ENCODE peak calls at places on chromosomes 6 and 20, in six cellular contexts. Z is psoas muscle; M is sigmoid colon; U is A549; Y is effector memory CD4-positive, alpha-beta T cell; C is CD8-positive, alpha-beta memory T cell. E is an unnamed sample.
A peak's percentile ranks its signal among the peaks of the same experiment; 100 is the strongest.

GRCh38 chr6:85464722-85465150 is 14.9 kb downstream of the NT5E start:
- DNase-seq in Z (no peak), M (no peak), U (peak; percentile 54), Y (no peak), C (no peak), E (no peak)

GRCh38 chr6:148388477-148388876 is 45.8 kb downstream of the SASH1 start:
- DNase-seq in Z (no peak), M (no peak), U (no peak), Y (no peak), C (no peak), E (no peak)

GRCh38 chr20:46638367-46639274 is 12.6 kb downstream of the SLC13A3 start:
- DNase-seq in Z (no peak), M (no peak), U (no peak), Y (no peak), C (no peak), E (no peak)

GRCh38 chr6:143936347-143936746 is 71.7 kb downstream of the PLAGL1 start:
- DNase-seq in Z (no peak), M (no peak), U (no peak), Y (no peak), C (no peak), E (no peak)

GRCh38 chr6:40532349-40533028 is 54.7 kb downstream of the LRFN2 start:
- DNase-seq in Z (no peak), M (no peak), U (no peak), Y (no peak), C (no peak), E (no peak)

GRCh38 chr20:14622796-14623195 is 285.4 kb upstream of the FLRT3 start:
- DNase-seq in Z (no peak), M (no peak), U (peak; percentile 77), Y (no peak), C (no peak), E (no peak)

GRCh38 chr20:56422131-56422823 is 10.2 kb downstream of the CASS4 start:
- DNase-seq in Z (no peak), M (no peak), U (peak; percentile 21), Y (no peak), C (no peak), E (no peak)

GRCh38 chr6:125219451-125219942 is 65.9 kb downstream of the TPD52L1 start:
- DNase-seq in Z (no peak), M (no peak), U (no peak), Y (no peak), C (no peak), E (no peak)

GRCh38 chr20:62053465-62054196 is 12.1 kb downstream of the TAF4 start:
- DNase-seq in Z (no peak), M (no peak), U (no peak), Y (no peak), C (no peak), E (no peak)

GRCh38 chr20:46568570-46569129 is 18.2 kb upstream of the OCSTAMP start:
- DNase-seq in Z (peak; percentile 78), M (peak; percentile 93), U (no peak), Y (no peak), C (no peak), E (peak; percentile 15)

GRCh38 chr6:148140772-148141557 is 201.7 kb upstream of the SASH1 start:
- DNase-seq in Z (no peak), M (no peak), U (peak; percentile 76), Y (no peak), C (no peak), E (no peak)

GRCh38 chr20:61933951-61934715 is 131.5 kb downstream of the TAF4 start:
- DNase-seq in Z (no peak), M (peak; percentile 40), U (no peak), Y (no peak), C (no peak), E (peak; percentile 5)

GRCh38 chr6:10722820-10723651 is at the start of gene TMEM14C:
- DNase-seq in Z (peak; percentile 100), M (peak; percentile 100), U (peak; percentile 97), Y (peak; percentile 72), C (peak; percentile 63), E (peak; percentile 99)

GRCh38 chr6:143762126-143762525 is 81.0 kb upstream of the LTV1 start:
- DNase-seq in Z (no peak), M (no peak), U (no peak), Y (no peak), C (no peak), E (no peak)

GRCh38 chr20:49610701-49611538 is 43.0 kb upstream of the PTGIS start:
- DNase-seq in Z (peak; percentile 80), M (peak; percentile 87), U (peak; percentile 92), Y (peak; percentile 53), C (peak; percentile 64), E (peak; percentile 82)

GRCh38 chr20:63497946-63498935 is 642 bp downstream of the EEF1A2 start:
- DNase-seq in Z (peak; percentile 82), M (peak; percentile 66), U (peak; percentile 62), Y (no peak), C (no peak), E (peak; percentile 89)

GRCh38 chr6:4460595-4461475 is 315.4 kb upstream of the CDYL start:
- DNase-seq in Z (peak; percentile 78), M (peak; percentile 96), U (no peak), Y (no peak), C (no peak), E (peak; percentile 77)

GRCh38 chr6:150002710-150003109 is 22.6 kb downstream of the RAET1L start:
- DNase-seq in Z (no peak), M (no peak), U (no peak), Y (no peak), C (no peak), E (no peak)

GRCh38 chr6:4973415-4973814 is 30.4 kb downstream of the RPP40 start:
- DNase-seq in Z (no peak), M (no peak), U (no peak), Y (no peak), C (no peak), E (no peak)

GRCh38 chr6:108735991-108736345 is 112.3 kb upstream of the ARMC2 start:
- DNase-seq in Z (no peak), M (no peak), U (no peak), Y (no peak), C (no peak), E (no peak)

GRCh38 chr6:82144852-82145332 is 102.7 kb downstream of the IBTK start:
- DNase-seq in Z (peak; percentile 32), M (no peak), U (peak; percentile 76), Y (no peak), C (no peak), E (peak; percentile 48)

GRCh38 chr6:148854086-148854485 is 107.3 kb downstream of the UST start:
- DNase-seq in Z (no peak), M (no peak), U (no peak), Y (no peak), C (no peak), E (no peak)

GRCh38 chr6:143236151-143236788 is 175.6 kb downstream of the AIG1 start:
- DNase-seq in Z (peak; percentile 63), M (no peak), U (peak; percentile 1), Y (no peak), C (no peak), E (peak; percentile 52)

GRCh38 chr6:35047265-35048011 is 93.7 kb downstream of the TCP11 start:
- DNase-seq in Z (no peak), M (peak; percentile 71), U (no peak), Y (no peak), C (no peak), E (no peak)

DNA sequence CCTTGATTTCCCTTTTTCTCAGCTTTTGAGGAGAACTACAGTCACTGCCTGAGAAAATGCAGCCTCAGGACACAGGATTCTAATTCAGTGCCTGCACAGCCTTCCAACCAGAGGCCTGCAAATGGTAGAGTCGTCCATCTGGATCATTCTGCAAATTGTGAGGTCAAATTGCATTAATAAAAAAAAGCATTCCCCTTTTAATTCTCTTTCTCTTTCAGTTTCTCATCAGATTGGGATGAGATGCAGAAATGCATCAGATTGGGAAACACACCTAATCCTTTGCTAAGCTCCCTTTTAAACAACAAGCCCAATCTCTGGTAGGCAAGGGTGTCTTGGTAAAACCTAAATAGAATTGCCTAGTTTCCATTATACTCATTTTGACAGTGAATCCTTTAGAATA is 838.8 kb downstream of the MAFB start:
- DNase-seq in Z (no peak), M (no peak), U (no peak), Y (no peak), C (no peak), E (no peak)
- H3K27ac ChIP-seq in Z (no peak overlapping the region), M (peak overlapping the region; percentile 34), U (no peak overlapping the region), Y (no peak overlapping the region), C (no peak overlapping the region), E (no peak overlapping the region)

DNA sequence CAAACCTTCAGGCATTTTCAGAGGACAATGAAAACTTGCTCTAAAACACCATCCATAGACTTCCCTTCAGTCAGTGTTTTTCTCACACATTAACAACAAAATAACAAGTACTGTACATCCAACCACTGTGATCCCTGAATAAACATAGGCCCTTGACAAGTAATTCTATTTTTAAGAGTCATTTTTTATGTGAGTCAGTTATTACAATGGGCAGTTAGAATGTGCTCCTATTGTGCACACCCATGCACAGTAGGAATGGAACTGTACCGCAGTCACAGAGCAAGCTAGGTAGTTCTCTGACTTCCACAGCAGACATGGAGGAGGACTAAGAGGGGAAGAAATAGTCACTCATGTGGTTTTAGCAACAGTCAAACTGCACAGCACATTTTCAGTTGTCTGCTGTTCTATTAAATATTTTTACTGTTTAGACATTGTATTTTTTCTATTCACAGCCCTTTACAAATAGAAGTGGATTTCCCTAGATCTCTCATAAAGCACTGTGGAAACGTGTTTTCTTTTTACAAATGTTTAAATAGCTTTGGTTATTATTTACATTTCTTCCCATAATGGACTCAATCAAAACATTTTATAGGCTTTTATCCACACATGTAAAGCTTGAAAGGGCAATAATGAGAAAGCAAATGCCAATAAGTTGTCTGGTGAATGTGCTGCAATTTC is 100.4 kb downstream of the JAG1 start:
- DNase-seq in Z (no peak), M (no peak), U (no peak), Y (no peak), C (no peak), E (no peak)
- H3K4me1 ChIP-seq in Z (no peaks in the 10 kb centered on the region), M (no peaks in the 10 kb centered on the region), U (peaks cover 14% of the 10 kb centered on the region), Y (no peaks in the 10 kb centered on the region), C (no peaks in the 10 kb centered on the region), E (no peaks in the 10 kb centered on the region)

GRCh38 chr6:99092009-99092408 is 144.3 kb upstream of the FBXL4 start:
- DNase-seq in Z (no peak), M (no peak), U (no peak), Y (no peak), C (no peak), E (no peak)
- H3K4me3 ChIP-seq in Z (no peak overlapping the region), M (no peak overlapping the region), U (no peak overlapping the region), Y (no peak overlapping the region), C (no peak overlapping the region), E (no peak overlapping the region)

GRCh38 chr6:43180985-43181384 is 1.0 kb upstream of the CUL9 start:
- DNase-seq in Z (no peak), M (no peak), U (no peak), Y (no peak), C (no peak), E (no peak)
- H3K27ac ChIP-seq in Z (peak overlapping the region; percentile 83), M (peak overlapping the region; percentile 86), U (peak overlapping the region; percentile 97), Y (peak overlapping the region; percentile 83), C (peak overlapping the region; percentile 70), E (peak overlapping the region; percentile 78)

DNA sequence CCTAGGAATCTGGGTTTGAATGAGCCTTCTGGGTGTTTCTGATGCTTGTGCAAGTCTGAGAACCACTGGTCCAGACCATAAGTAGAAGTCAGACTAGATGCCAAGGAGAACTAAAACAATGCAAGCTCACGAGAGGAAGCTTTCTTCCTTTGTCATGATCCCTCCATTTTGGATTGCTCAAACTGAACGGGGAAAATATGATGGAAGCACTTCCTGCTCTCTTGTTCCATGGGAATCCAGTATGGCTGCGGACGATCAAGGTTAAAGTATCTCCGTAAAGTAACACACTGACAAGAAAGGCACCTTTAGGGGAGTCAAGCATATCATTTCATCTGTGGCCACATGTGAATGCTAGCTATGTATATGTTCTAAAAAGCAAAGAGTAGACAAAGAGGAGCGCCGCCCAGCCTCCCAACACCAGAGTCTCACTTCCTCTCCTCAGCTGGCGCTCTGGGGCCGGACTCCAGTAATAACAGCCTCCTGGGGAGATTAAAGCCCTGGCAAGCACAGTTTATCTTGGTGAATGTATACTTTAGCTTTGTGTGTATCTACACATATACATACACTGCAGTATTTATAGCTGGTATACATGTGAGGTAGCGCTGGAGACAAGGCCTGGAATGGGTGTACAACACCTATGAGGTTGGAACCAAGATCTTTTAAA is 88.1 kb downstream of the FOXC1 start:
- DNase-seq in Z (no peak), M (no peak), U (no peak), Y (no peak), C (no peak), E (no peak)
- H3K4me1 ChIP-seq in Z (peaks cover 5% of the 10 kb centered on the region), M (peaks cover 16% of the 10 kb centered on the region), U (no peaks in the 10 kb centered on the region), Y (no peaks in the 10 kb centered on the region), C (no peaks in the 10 kb centered on the region), E (no peaks in the 10 kb centered on the region)

E was measured in gastrocnemius medialis.